ENCODE peak calls at places on chromosomes 4 and X, in five cellular contexts. Y is mucosa of gallbladder; G is natural killer cell treated with Interleukin-12 subunit alpha and Interleukin-12 subunit beta and Interleukin-15 and Interleukin-18, amount 100 ng/mL, for 72 hours; F is retinal pigment epithelial cell; E is AML-193. P is an unnamed sample.

GRCh38 chr4:11529625-11530201 is 101.0 kb upstream of the HS3ST1 start:
- DNase-seq in F (no peak), E (no peak), Y (no peak), G (no peak), P (no peak)

GRCh38 chr4:165101641-165102040 is 11.0 kb downstream of the TMEM192 start:
- DNase-seq in F (no peak), G (no peak), E (no peak), Y (no peak), P (no peak)

GRCh38 chrX:153925739-153926593 is at the start of gene ARHGAP4:
- DNase-seq in E (peak), F (no peak), G (peak), Y (no peak), P (no peak)

GRCh38 chr4:242121-242848 is 63.0 kb downstream of the ZNF732 start:
- DNase-seq in G (peak), Y (peak), E (peak), F (no peak), P (peak)

GRCh38 chr4:157779084-157779483 is 393.7 kb downstream of the GASK1B start:
- DNase-seq in G (no peak), F (no peak), Y (no peak), E (no peak), P (no peak)

GRCh38 chr4:26936284-26937065 is 75.8 kb downstream of the STIM2 start:
- DNase-seq in F (no peak), G (no peak), Y (peak), E (no peak), P (no peak)

GRCh38 chrX:149570668-149571067 is 16.6 kb downstream of the MAGEA9B start:
- DNase-seq in E (no peak), Y (no peak), F (no peak), G (no peak), P (peak)

GRCh38 chr4:166091914-166092510 is 219.0 kb downstream of the TLL1 start:
- DNase-seq in G (no peak), E (peak), Y (no peak), F (no peak), P (peak)

GRCh38 chrX:51420610-51421009 is 75.8 kb downstream of the NUDT11 start:
- DNase-seq in F (no peak), Y (no peak), G (no peak), E (peak), P (peak)

GRCh38 chr4:176592976-176593375 is 199.7 kb downstream of the VEGFC start:
- DNase-seq in G (no peak), E (no peak), F (no peak), Y (no peak), P (no peak)

GRCh38 chr4:13656569-13656988 is 29.1 kb upstream of the BOD1L1 start:
- DNase-seq in F (no peak), G (no peak), E (peak), Y (peak), P (peak)

GRCh38 chr4:68299492-68300457 is 50.1 kb downstream of the YTHDC1 start:
- DNase-seq in G (no peak), Y (no peak), E (no peak), F (no peak), P (no peak)

GRCh38 chr4:118997601-118998000 is 108.9 kb downstream of the SYNPO2 start:
- DNase-seq in G (no peak), F (no peak), Y (no peak), E (no peak), P (peak)

GRCh38 chr4:6688879-6689505 is 4.7 kb upstream of the S100P start:
- DNase-seq in F (peak), G (peak), Y (peak), E (peak), P (peak)

GRCh38 chrX:98480606-98481005 is 1596.9 kb downstream of the RPA4 start:
- DNase-seq in E (no peak), G (no peak), Y (no peak), F (no peak), P (no peak)

GRCh38 chr4:185128272-185129119 is 14.6 kb upstream of the SLC25A4 start:
- DNase-seq in G (peak), F (no peak), E (no peak), Y (no peak), P (peak)

GRCh38 chr4:82833696-82834313 is 35.2 kb upstream of the SCD5 start:
- DNase-seq in E (no peak), F (peak), G (no peak), Y (no peak), P (peak)

GRCh38 chr4:146342600-146343192 is 128.4 kb downstream of the REELD1 start:
- DNase-seq in Y (no peak), F (no peak), G (no peak), E (peak), P (peak)

GRCh38 chr4:931194-931959 is 739 bp downstream of the GAK start:
- DNase-seq in Y (no peak), E (no peak), G (peak), F (peak), P (peak)

GRCh38 chrX:133185119-133185518 is 33.0 kb downstream of the TFDP3 start:
- DNase-seq in F (no peak), Y (peak), G (no peak), E (no peak), P (no peak)

GRCh38 chrX:43505759-43506158 is 150.3 kb upstream of the MAOA start:
- DNase-seq in G (no peak), E (no peak), F (no peak), Y (no peak), P (peak)

GRCh38 chr4:13313856-13314255 is 170.3 kb downstream of the RAB28 start:
- DNase-seq in Y (no peak), E (no peak), F (no peak), G (no peak), P (no peak)

GRCh38 chrX:71111141-71111843 is at the start of gene IL2RG:
- DNase-seq in G (peak), Y (peak), E (peak), F (no peak), P (no peak)

GRCh38 chr4:152989554-152989970 is 53.4 kb downstream of the FHDC1 start:
- DNase-seq in G (peak), E (no peak), F (no peak), Y (no peak), P (no peak)

GRCh38 chr4:100986360-100986868 is 360.9 kb downstream of the PPP3CA start:
- DNase-seq in F (peak), G (no peak), E (no peak), Y (no peak), P (no peak)

GRCh38 chrX:31233941-31234496 is 162.2 kb upstream of the FTHL17 start:
- DNase-seq in G (no peak), Y (no peak), E (no peak), F (no peak), P (no peak)

GRCh38 chr4:123526511-123526910 is 129.9 kb downstream of the SPRY1 start:
- DNase-seq in Y (no peak), G (no peak), E (no peak), F (no peak), P (no peak)

GRCh38 chr4:498328-498919 is 532 bp downstream of the ZNF721 start:
- DNase-seq in E (no peak), Y (no peak), F (no peak), G (no peak), P (peak)

GRCh38 chr4:150145090-150145949 is 67.1 kb downstream of the DCLK2 start:
- DNase-seq in Y (no peak), F (no peak), E (no peak), G (no peak), P (peak)

GRCh38 chr4:41258783-41259182 is 2.1 kb downstream of the UCHL1 start:
- DNase-seq in G (no peak), F (no peak), E (peak), Y (peak), P (peak)

GRCh38 chrX:109902665-109903064 is 100.2 kb upstream of the TMEM164 start:
- DNase-seq in G (no peak), Y (no peak), E (no peak), F (no peak), P (peak)

GRCh38 chrX:118484216-118484903 is 11.3 kb upstream of the DOCK11 start:
- DNase-seq in Y (no peak), E (no peak), G (no peak), F (no peak), P (no peak)

GRCh38 chr4:91099666-91100065 is 972.5 kb downstream of the CCSER1 start:
- DNase-seq in F (no peak), E (no peak), Y (no peak), G (no peak), P (no peak)